ENCODE peak calls at places on chromosomes 1 and 21, in five cellular contexts. D, Q, E, W and I are unnamed samples.

GRCh38 chr1:225460737-225461532 is 33.1 kb upstream of the LBR start:
- DNase-seq in W (peak; percentile 67), Q (no peak), E (peak; percentile 35), D (no peak), I (peak; percentile 49)

GRCh38 chr21:33998809-33999208 is 74.6 kb upstream of the MRPS6 start:
- DNase-seq in E (no peak), Q (no peak), W (no peak), D (no peak), I (no peak)

GRCh38 chr1:40314721-40315238 is 2.3 kb downstream of the COL9A2 start:
- DNase-seq in Q (no peak), W (no peak), D (no peak), E (no peak), I (no peak)

GRCh38 chr1:20164694-20165202 is 21.1 kb upstream of the UBXN10 start:
- DNase-seq in D (peak; percentile 16), E (no peak), W (peak; percentile 84), Q (no peak), I (no peak)

GRCh38 chr1:201889092-201889968 is 632 bp downstream of the SHISA4 start:
- DNase-seq in W (no peak), Q (no peak), D (no peak), E (no peak), I (no peak)

GRCh38 chr1:173267453-173267945 is 60.4 kb upstream of the TNFSF4 start:
- DNase-seq in D (peak; percentile 63), Q (no peak), E (peak; percentile 8), W (peak; percentile 66), I (peak; percentile 37)

GRCh38 chr1:107493111-107493716 is 352.4 kb downstream of the NTNG1 start:
- DNase-seq in E (no peak), D (no peak), W (no peak), Q (no peak), I (no peak)

GRCh38 chr1:160755864-160756616 is 17.0 kb downstream of the SLAMF7 start:
- DNase-seq in E (no peak), Q (no peak), D (no peak), W (no peak), I (no peak)

GRCh38 chr1:159829822-159830455 is 3.3 kb downstream of the SLAMF8 start:
- DNase-seq in E (no peak), W (peak; percentile 58), Q (no peak), D (peak; percentile 49), I (no peak)

GRCh38 chr21:29145354-29145782 is 14.9 kb downstream of the MAP3K7CL start:
- DNase-seq in D (peak; percentile 83), Q (no peak), E (peak; percentile 9), W (peak; percentile 98), I (peak; percentile 95)

GRCh38 chr1:51636765-51637522 is 20.1 kb downstream of the OSBPL9 start:
- DNase-seq in E (no peak), D (peak; percentile 95), W (peak; percentile 95), Q (no peak), I (peak; percentile 93)

GRCh38 chr1:10899490-10900264 is 103.2 kb upstream of the CASZ1 start:
- DNase-seq in D (no peak), W (no peak), E (peak; percentile 72), Q (no peak), I (peak; percentile 97)

GRCh38 chr1:56330400-56331026 is 248.8 kb downstream of the PLPP3 start:
- DNase-seq in W (peak; percentile 66), D (peak; percentile 43), E (peak; percentile 50), Q (no peak), I (peak; percentile 18)

GRCh38 chr1:205286335-205286950 is 35.1 kb downstream of the NUAK2 start:
- DNase-seq in Q (peak; percentile 49), E (no peak), D (peak; percentile 65), W (peak; percentile 83), I (peak; percentile 46)

GRCh38 chr1:205577874-205578658 is 53.7 kb downstream of the ELK4 start:
- DNase-seq in E (no peak), D (no peak), Q (no peak), W (no peak), I (peak; percentile 15)

GRCh38 chr1:145849356-145850165 is 4.1 kb downstream of the NUDT17 start:
- DNase-seq in D (peak; percentile 66), W (peak; percentile 85), E (peak; percentile 48), Q (no peak), I (peak; percentile 26)

GRCh38 chr1:226646026-226646869 is 92.8 kb downstream of the ITPKB start:
- DNase-seq in Q (no peak), W (no peak), D (no peak), E (no peak), I (peak; percentile 88)

GRCh38 chr1:46300673-46301405 is 2.6 kb downstream of the LRRC41 start:
- DNase-seq in Q (no peak), D (no peak), E (no peak), W (no peak), I (peak; percentile 26)

GRCh38 chr1:232707142-232707541 is 77.2 kb upstream of the SIPA1L2 start:
- DNase-seq in D (no peak), W (no peak), Q (no peak), E (no peak), I (peak; percentile 86)

GRCh38 chr1:18157352-18157751 is 49.8 kb downstream of the IGSF21 start:
- DNase-seq in D (no peak), W (no peak), E (no peak), Q (no peak), I (no peak)

GRCh38 chr21:37532868-37533780 is 166.6 kb downstream of the DYRK1A start:
- DNase-seq in D (peak; percentile 48), Q (no peak), W (peak; percentile 77), E (peak; percentile 86), I (peak; percentile 96)

GRCh38 chr1:12448746-12449177 is 169.2 kb downstream of the DHRS3 start:
- DNase-seq in W (no peak), E (no peak), Q (no peak), D (peak; percentile 79), I (no peak)

GRCh38 chr21:15422761-15423160 is 307.0 kb upstream of the USP25 start:
- DNase-seq in E (no peak), D (peak; percentile 70), W (peak; percentile 38), Q (no peak), I (peak; percentile 85)

GRCh38 chr1:185279571-185279970 is 37.5 kb downstream of the IVNS1ABP start:
- DNase-seq in W (peak; percentile 57), E (no peak), Q (no peak), D (peak; percentile 36), I (peak; percentile 53)

GRCh38 chr1:234149217-234149616 is 224.0 kb upstream of the COA6 start:
- DNase-seq in E (no peak), Q (no peak), D (no peak), W (peak; percentile 49), I (peak; percentile 31)

GRCh38 chr1:235100124-235100801 is 28.4 kb downstream of the TOMM20 start:
- DNase-seq in D (no peak), W (no peak), Q (peak; percentile 40), E (no peak), I (no peak)

GRCh38 chr1:25657786-25658760 is 41.5 kb downstream of the MAN1C1 start:
- DNase-seq in W (no peak), Q (no peak), D (no peak), E (no peak), I (no peak)

GRCh38 chr1:156439036-156439435 is 61.5 kb downstream of the MEF2D start:
- DNase-seq in Q (no peak), D (no peak), E (no peak), W (no peak), I (no peak)

GRCh38 chr1:34597877-34598514 is 156.9 kb upstream of the GJB5 start:
- DNase-seq in Q (peak; percentile 58), E (peak; percentile 62), D (peak; percentile 44), W (peak; percentile 48), I (peak; percentile 57)

GRCh38 chr1:14810631-14811325 is 212.3 kb downstream of the KAZN start:
- DNase-seq in W (no peak), Q (no peak), D (no peak), E (no peak), I (no peak)

GRCh38 chr1:93839307-93839706 is 39.7 kb downstream of the DNTTIP2 start:
- DNase-seq in Q (no peak), E (no peak), D (peak; percentile 78), W (peak; percentile 65), I (peak; percentile 86)

GRCh38 chr1:110243146-110243545 is 33.0 kb downstream of the KCNC4 start:
- DNase-seq in W (no peak), Q (peak; percentile 31), E (no peak), D (no peak), I (no peak)

GRCh38 chr1:20589331-20590312 is 725 bp downstream of the CDA start:
- DNase-seq in D (no peak), E (no peak), Q (no peak), W (no peak), I (peak; percentile 37)